ENCODE peak calls at places on chromosomes 4 and X, in nine cellular contexts. E, V, A, G, L, Y, Z, R and I are unnamed samples.
A peak's percentile ranks its signal among the peaks of the same experiment; 100 is the strongest.

GRCh38 chr4:8910100-8910821 is 38.6 kb upstream of the HMX1 start:
- DNase-seq in Y (peak; percentile 58), V (peak; percentile 47), L (peak; percentile 9), R (peak; percentile 55), A (peak; percentile 11), Z (peak; percentile 8), E (peak; percentile 6), G (peak; percentile 22), I (peak; percentile 12)

GRCh38 chrX:84168574-84168973 is 19.4 kb downstream of the RPS6KA6 start:
- DNase-seq in A (no peak), V (no peak), L (no peak), Z (no peak), E (no peak), R (no peak), Y (no peak), G (no peak), I (no peak)

GRCh38 chr4:4386296-4386735 is 586 bp upstream of the NSG1 start:
- DNase-seq in Z (no peak), V (no peak), R (no peak), Y (no peak), G (peak; percentile 29), A (no peak), E (no peak), L (no peak), I (no peak)

GRCh38 chr4:15832523-15833451 is 54.7 kb downstream of the CD38 start:
- DNase-seq in G (no peak), L (no peak), Y (no peak), R (no peak), A (no peak), E (no peak), V (no peak), Z (no peak), I (no peak)

GRCh38 chr4:108172780-108173598 is 4.3 kb upstream of the LEF1 start:
- DNase-seq in R (peak; percentile 86), L (peak; percentile 72), V (no peak), Y (peak; percentile 76), G (peak; percentile 51), E (peak; percentile 68), Z (no peak), A (peak; percentile 42), I (no peak)

GRCh38 chr4:73729534-73730165 is 10.7 kb upstream of the CXCL8 start:
- DNase-seq in A (peak; percentile 64), E (peak; percentile 66), Y (no peak), V (peak; percentile 80), R (no peak), Z (peak; percentile 55), L (peak; percentile 70), G (peak; percentile 69), I (peak; percentile 84)

GRCh38 chr4:23613782-23614181 is 276.1 kb downstream of the PPARGC1A start:
- DNase-seq in A (no peak), G (no peak), Y (no peak), V (no peak), R (no peak), E (peak; percentile 22), Z (no peak), L (no peak), I (no peak)

GRCh38 chr4:92304636-92305035 is 870 bp downstream of the GRID2 start:
- DNase-seq in Z (no peak), Y (no peak), A (no peak), G (no peak), V (no peak), L (peak; percentile 14), R (no peak), E (peak; percentile 34), I (no peak)

GRCh38 chr4:69095301-69095731 is 958 bp upstream of the UGT2B7 start:
- DNase-seq in Y (no peak), Z (no peak), R (no peak), A (no peak), E (no peak), L (no peak), V (no peak), G (no peak), I (no peak)

GRCh38 chrX:20388594-20388993 is 121.9 kb upstream of the RPS6KA3 start:
- DNase-seq in A (no peak), L (no peak), Y (no peak), G (no peak), Z (no peak), R (no peak), V (no peak), E (no peak), I (no peak)

GRCh38 chrX:15468036-15468435 is 25.1 kb downstream of the PIR start:
- DNase-seq in Z (no peak), A (peak; percentile 15), G (peak; percentile 50), R (no peak), V (no peak), L (no peak), Y (no peak), E (no peak), I (peak; percentile 22)

GRCh38 chrX:46865281-46865680 is 28.4 kb downstream of the RP2 start:
- DNase-seq in Z (no peak), L (no peak), G (no peak), A (no peak), V (no peak), E (no peak), Y (no peak), R (no peak), I (no peak)
- H3K27ac ChIP-seq in Z (no peak overlapping the region), L (no peak overlapping the region), G (no peak overlapping the region), A (no peak overlapping the region), V (no peak overlapping the region), E (no peak overlapping the region), Y (no peak overlapping the region), R (no peak overlapping the region), I (no peak overlapping the region)

GRCh38 chr4:151678048-151678853 is 82.6 kb downstream of the GATB start:
- DNase-seq in Y (no peak), V (no peak), G (no peak), L (no peak), E (no peak), Z (no peak), R (no peak), A (no peak), I (no peak)

GRCh38 chr4:151676301-151676700 is 84.5 kb downstream of the GATB start:
- DNase-seq in Z (no peak), A (no peak), R (no peak), V (no peak), Y (no peak), G (no peak), L (no peak), E (no peak), I (no peak)

GRCh38 chr4:151679247-151679646 is 81.6 kb downstream of the GATB start:
- DNase-seq in V (no peak), Z (no peak), E (no peak), R (no peak), G (no peak), A (no peak), Y (no peak), L (no peak), I (no peak)

GRCh38 chr4:151675366-151676060 is 85.3 kb downstream of the GATB start:
- DNase-seq in V (no peak), A (no peak), G (no peak), Y (no peak), E (peak; percentile 90), Z (no peak), R (no peak), L (no peak), I (no peak)

GRCh38 chr4:151677193-151677592 is 83.6 kb downstream of the GATB start:
- DNase-seq in L (no peak), Y (no peak), V (no peak), R (no peak), E (no peak), Z (no peak), A (no peak), G (no peak), I (no peak)
- TF ChIP-seq CTCF in L (no peak), Y (no peak), V (no peak), R (no peak), E (no peak), Z (no peak), A (no peak), G (no peak), I (no peak)

GRCh38 chr4:180164799-180165198 is 2078.4 kb upstream of the TENM3 start:
- DNase-seq in R (no peak), V (no peak), Z (no peak), G (no peak), Y (no peak), A (no peak), L (no peak), E (no peak), I (no peak)
- H3K27ac ChIP-seq in R (no peak overlapping the region), V (no peak overlapping the region), Z (no peak overlapping the region), G (no peak overlapping the region), Y (no peak overlapping the region), A (no peak overlapping the region), L (no peak overlapping the region), E (no peak overlapping the region), I (no peak overlapping the region)

DNA sequence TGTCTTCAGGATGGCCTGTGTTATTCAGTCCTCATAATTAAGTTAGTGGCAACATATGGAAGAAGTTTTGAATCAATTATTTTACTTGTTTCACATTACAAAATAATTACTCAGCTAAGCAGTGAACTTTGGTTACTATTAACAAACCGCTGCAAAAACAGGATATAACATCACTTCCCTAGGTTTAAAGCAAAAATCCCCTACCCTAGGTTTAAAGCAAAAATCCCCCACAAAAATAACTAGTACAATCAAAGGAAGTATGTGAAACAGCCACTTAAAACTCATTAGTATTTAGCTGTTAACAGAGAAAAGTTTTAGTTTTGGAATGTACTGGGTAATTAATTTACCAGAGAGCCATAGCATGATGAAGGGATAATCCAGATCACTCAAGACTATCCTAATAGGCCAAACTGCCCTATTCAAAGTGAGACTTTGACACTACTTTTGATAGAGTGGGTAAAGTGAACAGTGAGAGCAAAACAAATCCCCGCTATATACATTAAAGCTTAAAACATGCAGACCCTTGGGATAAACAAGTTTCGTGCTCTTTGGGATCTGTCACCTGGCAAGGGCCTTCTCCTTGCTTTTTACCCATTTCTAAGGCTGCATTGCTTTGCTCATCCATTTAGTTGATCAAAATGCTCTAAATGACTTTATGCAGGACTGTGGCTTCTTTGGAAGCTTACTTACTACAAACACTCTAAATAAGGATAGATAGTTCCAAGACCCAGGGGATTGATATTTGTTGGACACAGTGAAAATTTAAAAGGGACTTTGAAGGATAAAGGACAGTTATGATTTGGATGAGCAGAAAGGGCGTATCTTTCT is 36.4 kb upstream of the GPR174 start:
- DNase-seq in R (no peak), Z (no peak), A (no peak), V (no peak), L (no peak), Y (no peak), E (no peak), G (no peak), I (no peak)
- TF ChIP-seq CTCF in R (no peak), Z (no peak), A (no peak), V (no peak), L (no peak), Y (no peak), E (no peak), G (no peak), I (no peak)